ENCODE peak calls at places on chromosomes 1 and 21, in ten cellular contexts. C is choroid plexus epithelial cell, W is A549, I is fibroblast of pulmonary artery, P is pancreas, K is BE2C, L is activated B cell treated with CpG ODN at 0.5 μM for 24 hours, G is A673, X is lower leg skin, T is heart left ventricle. U is an unnamed sample.

GRCh38 chr1:9833632-9834031 is 9.9 kb upstream of the CLSTN1 start:
- DNase-seq in C (no peak), W (no peak), I (no peak), P (no peak), K (no peak), L (no peak), G (no peak), X (peak), T (no peak), U (no peak)

GRCh38 chr1:156320560-156320959 is 17.5 kb downstream of the CCT3 start:
- DNase-seq in C (no peak), W (no peak), I (no peak), P (no peak), K (no peak), L (no peak), G (no peak), X (no peak), T (no peak), U (no peak)

GRCh38 chr1:3684031-3684430 is 31.7 kb downstream of the TP73 start:
- DNase-seq in C (peak), W (no peak), I (peak), P (no peak), K (no peak), L (no peak), G (no peak), X (no peak), T (no peak), U (peak)

GRCh38 chr1:234980657-234981396 is 147.8 kb downstream of the TOMM20 start:
- DNase-seq in C (peak), W (peak), I (peak), P (no peak), K (peak), L (peak), G (peak), X (peak), T (peak), U (peak)

GRCh38 chr1:191993549-191993948 is 164.7 kb upstream of the RGS18 start:
- DNase-seq in C (peak), W (no peak), I (peak), P (no peak), K (no peak), L (no peak), G (peak), X (no peak), T (no peak), U (no peak)

GRCh38 chr1:240965581-240966091 is 353.7 kb upstream of the GREM2 start:
- DNase-seq in C (no peak), W (no peak), I (no peak), P (no peak), K (no peak), L (no peak), G (no peak), X (no peak), T (no peak), U (no peak)

GRCh38 chr1:91731815-91732214 is 154.1 kb downstream of the TGFBR3 start:
- DNase-seq in C (peak), W (no peak), I (peak), P (no peak), K (no peak), L (no peak), G (no peak), X (no peak), T (no peak), U (no peak)

GRCh38 chr1:45622267-45622890 is 1.5 kb downstream of the CCDC17 start:
- DNase-seq in C (peak), W (no peak), I (no peak), P (no peak), K (no peak), L (no peak), G (no peak), X (no peak), T (peak), U (no peak)

GRCh38 chr1:117658676-117659075 is 52.8 kb downstream of the TENT5C start:
- DNase-seq in C (no peak), W (no peak), I (no peak), P (no peak), K (no peak), L (no peak), G (no peak), X (peak), T (no peak), U (no peak)

GRCh38 chr21:46597031-46597430 is 7.9 kb downstream of the S100B start:
- DNase-seq in C (no peak), W (no peak), I (no peak), P (no peak), K (no peak), L (no peak), G (no peak), X (no peak), T (no peak), U (peak)

GRCh38 chr1:224500802-224501201 is 66.2 kb upstream of the WDR26 start:
- DNase-seq in C (no peak), W (no peak), I (no peak), P (no peak), K (no peak), L (no peak), G (peak), X (no peak), T (no peak), U (no peak)

GRCh38 chr1:60078182-60078581 is 4.6 kb upstream of the C1orf87 start:
- DNase-seq in C (no peak), W (no peak), I (peak), P (no peak), K (no peak), L (no peak), G (no peak), X (no peak), T (no peak), U (no peak)

DNA sequence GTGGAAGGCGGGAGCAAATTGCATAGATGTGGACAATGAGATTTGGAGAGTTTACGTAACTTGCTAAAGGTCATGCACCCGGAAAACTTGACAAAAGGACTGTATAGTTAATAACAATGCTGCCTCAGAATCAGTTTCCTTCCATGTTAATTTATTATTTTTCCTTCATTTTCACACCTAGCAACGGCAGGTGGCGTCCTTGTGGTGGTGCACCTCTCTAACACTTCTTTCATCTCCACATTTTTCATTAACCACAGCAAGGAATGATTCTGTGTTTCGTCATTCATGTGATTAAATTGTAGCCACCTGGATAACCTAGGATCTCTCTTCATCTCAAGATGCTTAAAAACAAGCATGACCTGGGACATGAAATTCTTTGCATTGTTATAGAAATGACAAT is 2133.0 kb downstream of the NCAM2 start:
- DNase-seq in C (no peak), W (no peak), I (no peak), P (no peak), K (no peak), L (no peak), G (no peak), X (no peak), T (no peak), U (no peak)
- TF ChIP-seq CTCF in C (peak), W (no peak), I (no peak), P (no peak), K (peak), L (no peak), G (no peak), X (no peak), T (no peak), U (no peak)

GRCh38 chr21:44540741-44541288 is 820 bp upstream of the KRTAP10-1 start:
- DNase-seq in C (no peak), W (no peak), I (no peak), P (no peak), K (no peak), L (no peak), G (no peak), X (peak), T (no peak), U (no peak)
- TF ChIP-seq CTCF in C (no peak), W (no peak), I (no peak), P (no peak), K (no peak), L (no peak), G (no peak), X (no peak), T (no peak), U (no peak)

GRCh38 chr1:205284420-205285144 is 37.0 kb downstream of the NUAK2 start:
- DNase-seq in C (peak), W (peak), I (peak), P (peak), K (peak), L (peak), G (peak), X (peak), T (peak), U (peak)
- TF ChIP-seq CTCF in C (no peak), W (no peak), I (no peak), P (no peak), K (peak), L (no peak), G (no peak), X (no peak), T (no peak), U (no peak)

GRCh38 chr1:54609301-54609921 is 13.9 kb downstream of the FAM151A start:
- DNase-seq in C (no peak), W (no peak), I (no peak), P (no peak), K (no peak), L (no peak), G (no peak), X (peak), T (no peak), U (no peak)

GRCh38 chr1:54611621-54612020 is 11.7 kb downstream of the FAM151A start:
- DNase-seq in C (no peak), W (no peak), I (no peak), P (no peak), K (no peak), L (no peak), G (no peak), X (no peak), T (no peak), U (no peak)

GRCh38 chr1:54608561-54609230 is 14.6 kb downstream of the FAM151A start:
- DNase-seq in C (no peak), W (no peak), I (no peak), P (no peak), K (no peak), L (no peak), G (no peak), X (peak), T (no peak), U (no peak)

GRCh38 chr1:54610601-54611580 is 12.4 kb downstream of the FAM151A start:
- DNase-seq in C (peak), W (no peak), I (no peak), P (no peak), K (no peak), L (no peak), G (no peak), X (peak), T (no peak), U (no peak)

DNA sequence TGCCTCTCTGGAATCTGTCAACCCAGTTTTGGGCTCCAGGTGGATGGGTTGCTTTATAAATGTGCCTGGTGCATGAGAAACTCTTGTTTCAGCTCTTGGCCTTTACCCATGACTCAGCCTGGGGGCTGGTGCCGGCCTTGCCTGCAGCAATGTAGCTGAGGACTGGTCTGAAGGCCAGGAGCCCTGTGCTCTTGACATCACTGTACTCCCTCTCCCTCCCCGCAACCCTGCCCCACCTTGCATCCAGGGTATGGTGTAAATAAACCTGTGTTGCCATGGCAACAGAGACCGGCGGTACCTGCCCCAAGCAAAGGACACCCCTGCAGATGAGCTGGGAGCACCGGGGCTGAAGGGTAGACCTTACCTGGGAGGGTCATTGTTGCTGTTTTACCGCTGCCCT is 13.3 kb downstream of the FAM151A start:
- DNase-seq in C (peak), W (no peak), I (no peak), P (no peak), K (no peak), L (no peak), G (no peak), X (peak), T (no peak), U (no peak)
- TF ChIP-seq CTCF in C (no peak), W (no peak), I (no peak), P (no peak), K (no peak), L (no peak), G (no peak), X (no peak), T (no peak), U (no peak)